ENCODE peak calls at places on chromosome 22, in five cellular contexts. V, G, X, L and H are unnamed samples.

GRCh38 chr22:26401726-26402125 is 27.3 kb upstream of the ASPHD2 start:
- DNase-seq in V (no peak), G (no peak), X (no peak), L (no peak), H (no peak)

GRCh38 chr22:29032014-29032475 is 29.6 kb downstream of the C22orf31 start:
- DNase-seq in V (no peak), G (no peak), X (no peak), L (no peak), H (no peak)

GRCh38 chr22:37431811-37432707 is 4.8 kb upstream of the ELFN2 start:
- DNase-seq in V (no peak), G (no peak), X (no peak), L (no peak), H (peak; percentile 94)

GRCh38 chr22:46561435-46561905 is 24.1 kb upstream of the CELSR1 start:
- DNase-seq in V (no peak), G (peak; percentile 72), X (no peak), L (no peak), H (no peak)

GRCh38 chr22:32648486-32648885 is 153.0 kb upstream of the TIMP3 start:
- DNase-seq in V (no peak), G (no peak), X (no peak), L (no peak), H (no peak)

GRCh38 chr22:33565580-33565995 is 354.7 kb downstream of the LARGE1 start:
- DNase-seq in V (no peak), G (no peak), X (no peak), L (no peak), H (no peak)

GRCh38 chr22:46352276-46352675 is 16.8 kb downstream of the TRMU start:
- DNase-seq in V (no peak), G (no peak), X (no peak), L (no peak), H (no peak)

GRCh38 chr22:31313366-31314147 is 21.3 kb upstream of the PIK3IP1 start:
- DNase-seq in V (peak; percentile 54), G (peak; percentile 55), X (peak; percentile 91), L (no peak), H (peak; percentile 76)

GRCh38 chr22:44085743-44086741 is 61.9 kb downstream of the PARVB start:
- DNase-seq in V (no peak), G (peak; percentile 23), X (peak; percentile 72), L (no peak), H (peak; percentile 72)

GRCh38 chr22:28952857-28953256 is 69.5 kb downstream of the ZNRF3 start:
- DNase-seq in V (no peak), G (no peak), X (no peak), L (no peak), H (no peak)

GRCh38 chr22:27952779-27953178 is 33.7 kb upstream of the PITPNB start:
- DNase-seq in V (no peak), G (no peak), X (no peak), L (no peak), H (no peak)

GRCh38 chr22:48104102-48104738 is 1341.8 kb downstream of the TBC1D22A start:
- DNase-seq in V (no peak), G (no peak), X (no peak), L (no peak), H (no peak)

GRCh38 chr22:19910180-19910744 is 31.3 kb upstream of the COMT start:
- DNase-seq in V (no peak), G (no peak), X (no peak), L (no peak), H (no peak)

GRCh38 chr22:19914201-19914943 is 27.2 kb upstream of the COMT start:
- DNase-seq in V (no peak), G (no peak), X (no peak), L (no peak), H (no peak)

GRCh38 chr22:19913337-19913936 is 28.1 kb upstream of the COMT start:
- DNase-seq in V (no peak), G (no peak), X (no peak), L (no peak), H (no peak)

GRCh38 chr22:19911540-19912235 is 29.9 kb upstream of the COMT start:
- DNase-seq in V (no peak), G (no peak), X (no peak), L (no peak), H (no peak)

DNA sequence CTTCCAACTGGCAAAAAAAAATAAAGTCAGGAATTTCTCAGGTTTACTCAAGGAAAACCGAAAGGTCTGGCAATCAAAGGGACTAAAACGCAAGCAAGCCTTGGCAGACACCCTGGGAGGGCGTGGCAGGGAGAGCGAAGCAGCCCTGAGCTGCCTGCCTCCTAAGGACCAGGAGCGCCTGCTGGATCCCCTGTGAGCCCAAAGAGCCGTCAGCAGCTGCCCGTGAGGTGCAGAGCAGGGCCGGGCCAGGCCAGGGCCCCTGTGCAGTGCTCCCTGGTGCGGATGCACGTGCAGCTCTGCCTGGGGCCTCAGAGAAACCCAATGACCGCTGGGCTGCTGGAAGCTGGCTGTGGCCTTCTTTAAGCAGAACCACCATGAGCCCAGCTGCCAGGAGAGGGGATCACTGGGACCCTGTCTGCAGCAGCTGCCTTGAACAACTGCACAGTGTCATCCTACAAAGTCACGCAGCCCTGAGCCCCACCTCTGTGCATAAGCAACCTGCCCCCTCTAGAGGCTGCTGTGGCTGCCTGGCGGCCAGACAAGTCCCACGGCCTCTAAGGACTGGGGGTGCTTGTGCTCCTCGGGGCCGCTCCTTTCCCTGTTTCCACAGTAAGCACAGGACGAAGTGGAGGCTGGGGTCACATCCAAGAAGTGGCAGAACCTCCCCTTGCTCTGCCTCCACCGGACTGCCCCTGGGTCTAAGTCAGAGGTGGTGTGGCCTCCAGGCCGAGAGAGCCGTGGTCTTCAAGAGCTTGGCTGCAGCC is 29.2 kb upstream of the COMT start:
- DNase-seq in V (no peak), G (no peak), X (no peak), L (no peak), H (no peak)
- H3K27ac ChIP-seq in V (no peak overlapping the region), G (no peak overlapping the region), X (no peak overlapping the region), L (no peak overlapping the region), H (no peak overlapping the region)

GRCh38 chr22:41540006-41540315 is 4.3 kb downstream of the POLR3H start:
- DNase-seq in V (no peak), G (no peak), X (no peak), L (no peak), H (no peak)

GRCh38 chr22:41539146-41540005 is 4.9 kb downstream of the POLR3H start:
- DNase-seq in V (no peak), G (no peak), X (no peak), L (no peak), H (no peak)

GRCh38 chr22:41538583-41538982 is 5.7 kb downstream of the POLR3H start:
- DNase-seq in V (no peak), G (peak; percentile 80), X (no peak), L (no peak), H (no peak)

GRCh38 chr22:41535244-41535643 is 9.0 kb downstream of the POLR3H start:
- DNase-seq in V (no peak), G (no peak), X (no peak), L (no peak), H (no peak)

GRCh38 chr22:41537203-41537602 is 7.1 kb downstream of the POLR3H start:
- DNase-seq in V (no peak), G (no peak), X (no peak), L (no peak), H (no peak)
- H3K27ac ChIP-seq in V (no peak overlapping the region), G (peak overlapping the region; percentile 32), X (no peak overlapping the region), L (no peak overlapping the region), H (no peak overlapping the region)

GRCh38 chr22:25193130-25193529 is 6.5 kb upstream of the CRYBB3 start:
- DNase-seq in V (no peak), G (no peak), X (no peak), L (no peak), H (no peak)
- H3K27ac ChIP-seq in V (no peak overlapping the region), G (no peak overlapping the region), X (no peak overlapping the region), L (no peak overlapping the region), H (no peak overlapping the region)

GRCh38 chr22:42364641-42365336 is 67.4 kb downstream of the NFAM1 start:
- DNase-seq in V (no peak), G (no peak), X (no peak), L (no peak), H (no peak)
- H3K27ac ChIP-seq in V (no peak overlapping the region), G (peak overlapping the region; percentile 21), X (no peak overlapping the region), L (peak overlapping the region; percentile 75), H (no peak overlapping the region)

DNA sequence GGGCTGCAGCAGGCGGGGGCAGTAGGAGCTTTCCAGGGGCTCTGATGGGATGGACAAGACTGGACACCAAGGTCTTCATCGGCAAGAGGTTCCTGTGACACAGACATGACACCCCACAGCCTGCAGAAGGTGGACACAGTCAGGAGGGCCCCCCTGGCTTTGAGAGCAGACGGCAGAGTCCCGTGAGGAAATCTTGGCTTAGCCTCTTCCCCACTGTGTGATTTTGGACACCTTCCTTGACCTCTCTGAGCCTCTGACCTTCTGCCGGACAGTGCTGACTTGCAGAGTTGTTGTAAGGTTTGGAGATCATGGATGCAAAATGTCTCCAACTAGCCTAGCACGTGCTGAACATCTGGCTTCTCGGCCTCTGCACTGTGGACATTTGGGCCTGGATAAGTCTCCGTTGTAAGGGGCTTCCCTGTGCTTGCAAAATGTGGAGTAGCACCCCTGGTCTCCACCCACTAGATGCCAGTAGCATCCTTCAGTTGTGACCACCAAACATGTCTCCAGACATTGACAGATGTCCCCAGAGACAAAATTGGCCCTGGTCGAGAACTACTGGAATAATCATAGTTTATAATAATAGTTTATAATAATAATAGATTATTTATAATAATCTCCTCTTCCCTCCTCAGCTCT is 54.6 kb downstream of the MCM5 start:
- DNase-seq in V (no peak), G (peak; percentile 30), X (no peak), L (no peak), H (no peak)
- H3K27ac ChIP-seq in V (no peak overlapping the region), G (no peak overlapping the region), X (no peak overlapping the region), L (no peak overlapping the region), H (no peak overlapping the region)

DNA sequence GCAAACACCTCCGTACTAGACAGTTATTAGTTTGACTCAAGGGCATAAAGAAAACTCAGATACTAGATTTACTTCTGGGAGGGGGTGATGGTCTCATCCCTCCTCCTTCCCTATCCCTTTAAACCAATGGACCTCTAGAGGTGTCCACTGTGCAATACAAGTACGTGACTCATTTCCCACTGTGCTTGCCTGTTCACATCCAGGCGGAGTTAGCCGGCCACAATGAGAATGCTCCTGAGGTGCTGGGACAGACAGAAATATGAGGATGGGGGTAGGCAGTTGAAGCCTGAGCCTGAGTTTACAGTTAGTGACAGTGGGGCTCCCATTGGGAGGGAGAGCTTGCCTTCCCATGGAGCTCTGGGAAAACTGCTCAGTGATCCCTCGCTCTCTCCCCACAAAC is 8.4 kb upstream of the PMM1 start:
- DNase-seq in V (no peak), G (no peak), X (peak; percentile 35), L (no peak), H (peak; percentile 72)
- H3K27ac ChIP-seq in V (no peak overlapping the region), G (no peak overlapping the region), X (peak overlapping the region; percentile 8), L (no peak overlapping the region), H (peak overlapping the region; percentile 91)

DNA sequence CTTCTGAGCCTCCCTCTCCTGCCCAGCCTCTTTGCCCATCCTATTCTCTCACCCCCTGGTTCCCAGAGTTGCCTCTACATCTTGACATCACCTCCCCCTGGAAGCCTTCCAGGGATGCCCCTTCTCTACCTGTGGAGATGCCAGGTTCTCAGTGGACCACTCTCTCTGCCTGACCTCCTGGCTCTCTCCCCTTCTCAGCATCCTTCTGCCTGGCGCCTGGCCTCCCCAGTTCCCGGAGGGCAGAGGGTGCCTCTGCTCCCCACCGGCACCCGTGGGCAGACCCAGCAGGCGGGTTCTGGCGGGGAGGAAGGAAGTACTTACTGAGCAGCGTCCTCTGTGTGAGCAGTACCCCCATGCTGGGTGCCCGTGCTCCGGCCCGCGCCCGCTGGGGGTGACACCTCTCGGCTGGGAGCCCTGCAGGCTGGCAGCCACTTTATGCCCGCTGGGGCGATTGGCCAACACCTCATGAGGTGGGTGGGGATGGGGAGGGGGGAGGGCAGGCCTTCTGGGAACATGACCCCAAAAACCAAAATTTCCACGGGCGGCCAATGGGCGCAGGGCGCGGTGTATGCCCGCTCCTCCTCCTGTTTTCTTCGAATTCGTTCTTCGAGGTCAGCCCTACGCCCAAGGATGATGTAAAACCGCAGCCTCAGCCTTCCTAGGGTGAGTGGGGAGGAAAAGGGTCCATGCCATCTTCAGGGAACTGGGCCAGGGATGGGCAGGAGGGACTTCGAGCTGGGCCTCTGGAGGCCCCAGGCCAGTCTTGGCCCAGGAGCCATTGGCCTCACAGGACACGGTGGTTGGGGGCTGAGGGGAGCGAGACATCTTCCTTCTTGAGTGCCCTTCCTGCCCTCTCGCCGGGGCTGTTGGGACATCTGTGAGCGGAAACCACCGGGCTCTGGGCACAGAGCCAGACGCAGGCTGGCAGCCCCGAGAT is at the start of gene OSM:
- DNase-seq in V (no peak), G (no peak), X (no peak), L (no peak), H (no peak)
- H3K27ac ChIP-seq in V (no peak within 1 kb of the TSS), G (peak within 1 kb of the TSS; percentile 38), X (no peak within 1 kb of the TSS), L (peak within 1 kb of the TSS; percentile 78), H (no peak within 1 kb of the TSS)